ENCODE peak calls at places on chromosomes 11 and 22, in seven cellular contexts. L is stomach, Y is ascending aorta, G is PC-9, C is heart right ventricle, K is body of pancreas, J is neural progenitor cell. R is an unnamed sample.
A peak's percentile ranks its signal among the peaks of the same experiment; 100 is the strongest.

GRCh38 chr22:40520562-40520961 is 116.0 kb downstream of the MRTFA start:
- DNase-seq in L (no peak), Y (no peak), G (no peak), C (no peak), K (no peak), J (no peak), R (no peak)

GRCh38 chr11:94031625-94032024 is 10.5 kb downstream of the HEPHL1 start:
- DNase-seq in L (no peak), Y (no peak), G (no peak), C (no peak), K (no peak), J (no peak), R (no peak)

GRCh38 chr22:32475428-32476010 is 908 bp downstream of the FBXO7 start:
- DNase-seq in L (peak; percentile 40), Y (no peak), G (peak; percentile 51), C (peak; percentile 23), K (peak; percentile 41), J (peak; percentile 60), R (peak; percentile 65)

GRCh38 chr11:77189588-77190210 is 61.7 kb downstream of the MYO7A start:
- DNase-seq in L (no peak), Y (no peak), G (no peak), C (no peak), K (no peak), J (no peak), R (no peak)

GRCh38 chr11:43517518-43517917 is 158.8 kb downstream of the TTC17 start:
- DNase-seq in L (no peak), Y (no peak), G (no peak), C (no peak), K (no peak), J (no peak), R (no peak)

GRCh38 chr11:84857746-84858145 is 769.4 kb downstream of the DLG2 start:
- DNase-seq in L (no peak), Y (no peak), G (no peak), C (no peak), K (no peak), J (no peak), R (no peak)

GRCh38 chr11:5689551-5689983 is at the start of gene TRIM22:
- DNase-seq in L (peak; percentile 48), Y (peak; percentile 16), G (peak; percentile 52), C (no peak), K (no peak), J (peak; percentile 43), R (no peak)

GRCh38 chr11:64629796-64630562 is 39.0 kb downstream of the SLC22A12 start:
- DNase-seq in L (no peak), Y (no peak), G (no peak), C (peak; percentile 34), K (peak; percentile 37), J (peak; percentile 79), R (no peak)

GRCh38 chr11:973237-973636 is 47.6 kb downstream of the AP2A2 start:
- DNase-seq in L (no peak), Y (no peak), G (no peak), C (no peak), K (no peak), J (no peak), R (no peak)

GRCh38 chr11:978781-979180 is 53.1 kb downstream of the AP2A2 start:
- DNase-seq in L (no peak), Y (no peak), G (no peak), C (no peak), K (no peak), J (no peak), R (no peak)

GRCh38 chr11:975824-976223 is 50.2 kb downstream of the AP2A2 start:
- DNase-seq in L (no peak), Y (no peak), G (no peak), C (no peak), K (no peak), J (peak; percentile 78), R (no peak)

GRCh38 chr11:978073-978720 is 52.5 kb downstream of the AP2A2 start:
- DNase-seq in L (no peak), Y (no peak), G (no peak), C (no peak), K (no peak), J (no peak), R (no peak)

GRCh38 chr11:976431-977160 is 50.9 kb downstream of the AP2A2 start:
- DNase-seq in L (no peak), Y (no peak), G (no peak), C (no peak), K (no peak), J (no peak), R (no peak)
- TF ChIP-seq CTCF in L (no peak), Y (no peak), G (no peak), C (no peak), K (peak; percentile 14), J (no peak), R (no peak)

GRCh38 chr22:37196539-37197450 is 8.7 kb upstream of the C1QTNF6 start:
- DNase-seq in L (peak; percentile 91), Y (peak; percentile 37), G (peak; percentile 90), C (peak; percentile 92), K (peak; percentile 83), J (peak; percentile 25), R (peak; percentile 87)
- H3K4me3 ChIP-seq in L (no peak overlapping the region), Y (no peak overlapping the region), G (peak overlapping the region; percentile 27), C (no peak overlapping the region), K (no peak overlapping the region), J (no peak overlapping the region), R (no peak overlapping the region)

GRCh38 chr22:48545976-48546375 is 1281.7 kb downstream of the BRD1 start:
- DNase-seq in L (no peak), Y (no peak), G (no peak), C (no peak), K (no peak), J (no peak), R (no peak)

GRCh38 chr22:48547971-48548370 is 1279.7 kb downstream of the BRD1 start:
- DNase-seq in L (no peak), Y (no peak), G (no peak), C (no peak), K (no peak), J (no peak), R (no peak)

GRCh38 chr22:48551061-48551460 is 1276.6 kb downstream of the BRD1 start:
- DNase-seq in L (no peak), Y (no peak), G (no peak), C (no peak), K (no peak), J (no peak), R (no peak)

GRCh38 chr22:48548391-48548790 is 1279.3 kb downstream of the BRD1 start:
- DNase-seq in L (no peak), Y (no peak), G (no peak), C (no peak), K (no peak), J (no peak), R (no peak)

GRCh38 chr22:48546653-48547424 is 1280.8 kb downstream of the BRD1 start:
- DNase-seq in L (no peak), Y (no peak), G (no peak), C (no peak), K (no peak), J (no peak), R (no peak)
- H3K9me3 ChIP-seq in L (no peaks in the 10 kb centered on the region), Y (no peaks in the 10 kb centered on the region), G (no peaks in the 10 kb centered on the region), C (no peaks in the 10 kb centered on the region), K (no peaks in the 10 kb centered on the region), J (no peaks in the 10 kb centered on the region), R (no peaks in the 10 kb centered on the region)

DNA sequence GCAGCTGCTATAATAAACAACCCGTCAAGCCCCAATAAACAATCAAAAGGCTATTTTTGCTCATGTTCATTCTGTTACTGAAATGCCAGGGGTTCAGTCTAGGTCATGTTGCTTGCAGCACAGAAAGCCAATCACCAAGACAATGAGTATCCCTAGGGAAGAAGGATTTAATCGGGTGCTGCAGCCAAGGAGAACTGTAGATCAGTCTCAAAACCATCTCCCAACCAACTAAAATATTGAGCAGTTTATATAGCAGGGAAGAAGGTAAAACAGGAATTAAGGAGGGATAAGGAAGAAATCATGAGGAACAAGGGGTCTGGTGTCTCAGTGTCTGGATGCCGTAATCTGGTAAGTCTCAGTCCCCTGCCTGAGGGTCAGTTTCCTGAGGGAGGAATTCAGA is 169.5 kb downstream of the BLID start:
- DNase-seq in L (no peak), Y (no peak), G (no peak), C (no peak), K (no peak), J (no peak), R (no peak)
- TF ChIP-seq CTCF in L (no peak), Y (no peak), G (no peak), C (no peak), K (no peak), J (no peak), R (no peak)

DNA sequence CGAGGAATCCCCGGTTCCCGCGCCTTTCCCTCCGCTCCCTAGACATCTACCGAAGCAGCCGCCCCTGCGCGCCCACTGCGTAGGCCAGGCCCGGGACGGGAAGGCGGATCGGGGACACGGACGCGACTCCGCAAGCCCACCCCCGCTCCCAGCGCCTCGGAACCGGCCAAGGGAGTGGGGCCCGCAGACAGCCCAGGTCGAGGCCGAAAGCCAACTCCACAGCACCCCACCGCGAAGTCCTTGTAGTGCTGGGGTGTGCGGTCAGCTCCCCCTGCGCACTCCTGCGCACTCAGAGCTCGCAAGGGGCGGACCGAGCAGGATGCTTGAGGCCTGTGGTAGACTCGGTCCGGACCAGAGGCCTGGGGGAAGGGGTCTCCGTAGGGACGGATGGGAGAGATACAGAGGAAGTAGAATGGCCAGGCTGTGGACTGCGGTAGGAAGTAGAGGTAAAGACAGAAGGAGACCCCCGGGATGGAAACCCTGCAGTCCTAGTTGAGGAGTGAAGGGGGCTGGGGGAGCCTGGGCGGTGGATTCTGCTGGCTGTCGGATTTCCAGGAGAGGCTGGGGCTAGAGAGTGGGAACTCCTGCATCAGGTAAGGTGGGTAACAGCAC is 547 bp upstream of the SCARF2 start:
- DNase-seq in L (no peak), Y (no peak), G (no peak), C (no peak), K (no peak), J (peak; percentile 57), R (no peak)
- H3K4me3 ChIP-seq in L (peak overlapping the region; percentile 63), Y (peak overlapping the region; percentile 82), G (no peak overlapping the region), C (peak overlapping the region; percentile 74), K (no peak overlapping the region), J (peak overlapping the region; percentile 54), R (peak overlapping the region; percentile 71)

R was measured in right atrium auricular region.